ENCODE peak calls at places on chromosomes 7 and 10, in six cellular contexts. One of them, this sample, is unnamed.

GRCh38 chr7:76260171-76260703 is 42.2 kb upstream of the HSPB1 start:
- DNase-seq in IMR-90: no peak
- DNase-seq in brain microvascular endothelial cell: no peak
- DNase-seq in astrocyte of the spinal cord: no peak
- DNase-seq in B cell: peak; percentile 68
- DNase-seq in fibroblast of villous mesenchyme: peak; percentile 11
- DNase-seq in this sample: peak; percentile 76

GRCh38 chr7:69078997-69079769 is 519.1 kb upstream of the AUTS2 start:
- DNase-seq in fibroblast of villous mesenchyme: no peak
- DNase-seq in IMR-90: no peak
- DNase-seq in brain microvascular endothelial cell: no peak
- DNase-seq in astrocyte of the spinal cord: peak; percentile 0
- DNase-seq in B cell: no peak
- DNase-seq in this sample: no peak

GRCh38 chr7:30996261-30996660 is 32.5 kb downstream of the GHRHR start:
- DNase-seq in B cell: no peak
- DNase-seq in IMR-90: no peak
- DNase-seq in fibroblast of villous mesenchyme: no peak
- DNase-seq in astrocyte of the spinal cord: no peak
- DNase-seq in brain microvascular endothelial cell: no peak
- DNase-seq in this sample: no peak

GRCh38 chr7:147605326-147605725 is 985.2 kb upstream of the C7orf33 start:
- DNase-seq in IMR-90: no peak
- DNase-seq in brain microvascular endothelial cell: no peak
- DNase-seq in astrocyte of the spinal cord: no peak
- DNase-seq in fibroblast of villous mesenchyme: no peak
- DNase-seq in B cell: no peak
- DNase-seq in this sample: no peak

GRCh38 chr7:80439894-80440811 is 71.7 kb downstream of the GNAT3 start:
- DNase-seq in fibroblast of villous mesenchyme: peak; percentile 73
- DNase-seq in B cell: no peak
- DNase-seq in brain microvascular endothelial cell: peak; percentile 65
- DNase-seq in IMR-90: peak; percentile 69
- DNase-seq in astrocyte of the spinal cord: peak; percentile 67
- DNase-seq in this sample: no peak

GRCh38 chr10:132711618-132712051 is 74.3 kb downstream of the NKX6-2 start:
- DNase-seq in B cell: no peak
- DNase-seq in astrocyte of the spinal cord: no peak
- DNase-seq in brain microvascular endothelial cell: no peak
- DNase-seq in IMR-90: no peak
- DNase-seq in fibroblast of villous mesenchyme: no peak
- DNase-seq in this sample: no peak

GRCh38 chr7:117117172-117117571 is 163.9 kb downstream of the ST7 start:
- DNase-seq in fibroblast of villous mesenchyme: no peak
- DNase-seq in IMR-90: no peak
- DNase-seq in astrocyte of the spinal cord: no peak
- DNase-seq in brain microvascular endothelial cell: no peak
- DNase-seq in B cell: no peak
- DNase-seq in this sample: no peak

GRCh38 chr10:121823993-121824463 is 103.8 kb downstream of the ATE1 start:
- DNase-seq in fibroblast of villous mesenchyme: peak; percentile 49
- DNase-seq in brain microvascular endothelial cell: peak; percentile 39
- DNase-seq in astrocyte of the spinal cord: peak; percentile 66
- DNase-seq in IMR-90: peak; percentile 46
- DNase-seq in B cell: peak; percentile 11
- DNase-seq in this sample: no peak

GRCh38 chr7:24284699-24285506 is 913 bp downstream of the NPY start:
- DNase-seq in fibroblast of villous mesenchyme: no peak
- DNase-seq in B cell: peak; percentile 19
- DNase-seq in brain microvascular endothelial cell: no peak
- DNase-seq in astrocyte of the spinal cord: no peak
- DNase-seq in IMR-90: no peak
- DNase-seq in this sample: peak; percentile 34

GRCh38 chr10:79401015-79401921 is 44.2 kb downstream of the ZCCHC24 start:
- DNase-seq in IMR-90: peak; percentile 49
- DNase-seq in astrocyte of the spinal cord: peak; percentile 87
- DNase-seq in B cell: no peak
- DNase-seq in fibroblast of villous mesenchyme: peak; percentile 84
- DNase-seq in brain microvascular endothelial cell: no peak
- DNase-seq in this sample: peak; percentile 59

GRCh38 chr7:13874783-13875182 is 114.7 kb downstream of the ETV1 start:
- DNase-seq in brain microvascular endothelial cell: peak; percentile 23
- DNase-seq in astrocyte of the spinal cord: peak; percentile 81
- DNase-seq in IMR-90: peak; percentile 66
- DNase-seq in fibroblast of villous mesenchyme: peak; percentile 88
- DNase-seq in B cell: no peak
- DNase-seq in this sample: no peak

GRCh38 chr7:380226-380550 is 90.2 kb downstream of the FOXL3 start:
- DNase-seq in astrocyte of the spinal cord: no peak
- DNase-seq in B cell: no peak
- DNase-seq in fibroblast of villous mesenchyme: no peak
- DNase-seq in IMR-90: no peak
- DNase-seq in brain microvascular endothelial cell: no peak
- DNase-seq in this sample: no peak

GRCh38 chr7:130841416-130841815 is 107.4 kb upstream of the KLF14 start:
- DNase-seq in fibroblast of villous mesenchyme: no peak
- DNase-seq in brain microvascular endothelial cell: no peak
- DNase-seq in IMR-90: no peak
- DNase-seq in astrocyte of the spinal cord: no peak
- DNase-seq in B cell: no peak
- DNase-seq in this sample: no peak

GRCh38 chr10:4131407-4132215 is 346.6 kb upstream of the KLF6 start:
- DNase-seq in B cell: peak; percentile 36
- DNase-seq in brain microvascular endothelial cell: peak; percentile 78
- DNase-seq in IMR-90: peak; percentile 93
- DNase-seq in fibroblast of villous mesenchyme: peak; percentile 90
- DNase-seq in astrocyte of the spinal cord: peak; percentile 96
- DNase-seq in this sample: no peak

GRCh38 chr7:47153076-47153475 is 428.8 kb downstream of the TNS3 start:
- DNase-seq in IMR-90: peak; percentile 96
- DNase-seq in astrocyte of the spinal cord: peak; percentile 86
- DNase-seq in brain microvascular endothelial cell: peak; percentile 96
- DNase-seq in B cell: no peak
- DNase-seq in fibroblast of villous mesenchyme: peak; percentile 95
- DNase-seq in this sample: no peak

GRCh38 chr7:69934475-69934903 is 336.2 kb downstream of the AUTS2 start:
- DNase-seq in fibroblast of villous mesenchyme: no peak
- DNase-seq in IMR-90: no peak
- DNase-seq in B cell: no peak
- DNase-seq in brain microvascular endothelial cell: no peak
- DNase-seq in astrocyte of the spinal cord: no peak
- DNase-seq in this sample: no peak

GRCh38 chr7:135111379-135111778 is 36.5 kb upstream of the TMEM140 start:
- DNase-seq in brain microvascular endothelial cell: no peak
- DNase-seq in IMR-90: no peak
- DNase-seq in astrocyte of the spinal cord: no peak
- DNase-seq in fibroblast of villous mesenchyme: peak; percentile 49
- DNase-seq in B cell: no peak
- DNase-seq in this sample: no peak

GRCh38 chr7:39413866-39414668 is 152.1 kb upstream of the YAE1 start:
- DNase-seq in brain microvascular endothelial cell: peak; percentile 26
- DNase-seq in astrocyte of the spinal cord: peak; percentile 43
- DNase-seq in B cell: peak; percentile 57
- DNase-seq in fibroblast of villous mesenchyme: peak; percentile 38
- DNase-seq in IMR-90: peak; percentile 17
- DNase-seq in this sample: peak; percentile 72

GRCh38 chr10:122152544-122152943 is 118.6 kb upstream of the BTBD16 start:
- DNase-seq in brain microvascular endothelial cell: no peak
- DNase-seq in astrocyte of the spinal cord: peak; percentile 74
- DNase-seq in IMR-90: peak; percentile 44
- DNase-seq in B cell: no peak
- DNase-seq in fibroblast of villous mesenchyme: no peak
- DNase-seq in this sample: peak; percentile 74

GRCh38 chr7:122626785-122627184 is 72.1 kb downstream of the RNF133 start:
- DNase-seq in astrocyte of the spinal cord: no peak
- DNase-seq in brain microvascular endothelial cell: no peak
- DNase-seq in fibroblast of villous mesenchyme: no peak
- DNase-seq in IMR-90: no peak
- DNase-seq in B cell: no peak
- DNase-seq in this sample: no peak

DNA sequence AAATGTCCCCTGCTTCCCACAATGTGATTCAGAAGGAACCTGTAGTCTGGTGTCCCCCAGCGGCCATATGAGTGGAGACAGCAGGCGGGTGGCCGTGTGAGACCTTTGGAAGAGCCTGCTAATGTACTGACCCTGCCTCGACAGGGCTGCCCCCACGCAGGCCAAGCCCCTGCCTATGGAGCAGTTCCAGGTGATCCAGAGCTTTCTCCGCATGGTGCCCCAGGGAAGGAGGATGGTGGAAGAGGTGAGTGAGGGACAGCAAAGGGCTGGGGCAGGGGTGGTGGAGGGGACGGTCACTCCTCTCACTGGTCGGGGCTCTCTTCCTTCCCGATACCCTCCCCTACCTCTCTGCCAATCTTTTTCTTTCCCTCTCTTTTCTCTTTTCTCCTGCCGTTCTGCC is 55.7 kb downstream of the PALD1 start:
- DNase-seq in brain microvascular endothelial cell: no peak
- DNase-seq in IMR-90: no peak
- DNase-seq in B cell: no peak
- DNase-seq in astrocyte of the spinal cord: no peak
- DNase-seq in fibroblast of villous mesenchyme: no peak
- DNase-seq in this sample: no peak
- TF ChIP-seq CTCF in brain microvascular endothelial cell: no peak
- TF ChIP-seq CTCF in IMR-90: no peak
- TF ChIP-seq CTCF in B cell: no peak
- TF ChIP-seq CTCF in astrocyte of the spinal cord: no peak
- TF ChIP-seq CTCF in fibroblast of villous mesenchyme: no peak
- TF ChIP-seq CTCF in this sample: no peak

DNA sequence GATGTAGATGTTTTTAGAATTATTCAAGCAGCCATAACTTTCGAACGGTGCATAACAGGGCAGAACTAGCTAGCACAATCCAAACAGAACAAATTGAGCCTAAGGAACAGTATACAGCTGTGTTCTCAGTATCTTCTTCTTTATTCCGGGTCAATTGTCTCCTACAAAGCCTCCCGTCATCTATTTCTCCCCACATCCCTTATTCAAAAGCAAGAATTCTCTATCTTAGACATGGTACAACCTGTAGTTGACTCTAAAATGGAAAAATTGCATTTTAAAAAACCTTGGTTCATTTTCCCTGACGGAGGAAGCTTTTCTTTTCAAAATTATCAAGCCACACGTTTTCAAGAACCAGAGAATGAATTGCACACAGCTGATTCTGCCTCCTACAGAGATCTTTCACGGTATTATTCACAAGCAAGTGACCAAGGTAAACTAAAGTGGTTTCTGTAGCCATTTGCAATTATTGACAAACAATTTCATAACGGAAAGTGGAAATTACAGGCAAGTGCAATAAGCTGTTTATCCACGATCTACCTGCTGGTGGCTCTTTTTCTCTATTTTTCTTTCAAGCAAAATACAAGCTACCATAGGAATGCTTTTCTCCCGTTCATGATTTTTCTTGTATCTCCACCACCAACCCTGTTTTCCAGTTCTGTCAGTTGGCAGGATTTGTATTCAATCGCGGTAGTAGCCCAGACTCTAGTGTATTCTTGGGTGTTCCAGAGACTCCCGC is 2.3 kb downstream of the GRM8 start:
- DNase-seq in astrocyte of the spinal cord: no peak
- DNase-seq in fibroblast of villous mesenchyme: no peak
- DNase-seq in B cell: no peak
- DNase-seq in brain microvascular endothelial cell: no peak
- DNase-seq in IMR-90: no peak
- DNase-seq in this sample: no peak
- TF ChIP-seq CTCF in astrocyte of the spinal cord: no peak
- TF ChIP-seq CTCF in fibroblast of villous mesenchyme: no peak
- TF ChIP-seq CTCF in B cell: no peak
- TF ChIP-seq CTCF in brain microvascular endothelial cell: no peak
- TF ChIP-seq CTCF in IMR-90: no peak
- TF ChIP-seq CTCF in this sample: no peak

DNA sequence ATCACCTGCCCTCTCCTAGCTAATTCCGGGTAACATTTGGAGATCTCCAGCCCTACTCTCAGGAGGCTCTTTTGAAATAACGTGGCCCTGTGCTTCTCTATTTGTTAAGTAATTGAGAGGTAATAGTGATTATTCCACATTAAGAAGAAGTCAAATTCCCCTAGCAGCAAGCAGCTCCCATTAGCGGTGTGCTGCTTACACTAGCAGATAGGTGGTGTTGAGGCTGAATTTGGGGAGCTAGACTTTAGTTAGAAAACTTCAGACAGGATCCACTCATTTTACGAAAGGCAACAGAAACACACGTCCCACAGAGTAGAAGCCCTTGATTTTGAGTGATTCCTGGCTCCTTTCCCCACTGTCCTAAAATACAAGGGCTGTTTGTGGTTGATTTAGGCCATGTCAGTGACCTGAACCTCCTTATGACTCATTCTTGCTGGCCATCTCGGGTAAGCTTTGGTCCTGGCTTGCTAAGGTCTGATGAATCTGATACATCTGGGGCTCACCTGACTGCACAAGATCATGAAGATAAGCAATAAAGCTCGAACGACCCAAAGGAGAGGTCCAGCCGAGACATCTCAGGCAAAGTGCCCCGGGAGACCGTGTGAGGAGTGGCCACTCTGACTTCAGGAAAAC is 77.2 kb downstream of the FAM204A start:
- DNase-seq in IMR-90: no peak
- DNase-seq in astrocyte of the spinal cord: no peak
- DNase-seq in B cell: no peak
- DNase-seq in fibroblast of villous mesenchyme: peak; percentile 37
- DNase-seq in brain microvascular endothelial cell: no peak
- DNase-seq in this sample: no peak
- TF ChIP-seq CTCF in IMR-90: no peak
- TF ChIP-seq CTCF in astrocyte of the spinal cord: no peak
- TF ChIP-seq CTCF in B cell: no peak
- TF ChIP-seq CTCF in fibroblast of villous mesenchyme: no peak
- TF ChIP-seq CTCF in brain microvascular endothelial cell: no peak
- TF ChIP-seq CTCF in this sample: no peak

GRCh38 chr10:124035928-124036558 is 57.4 kb downstream of the CHST15 start:
- DNase-seq in astrocyte of the spinal cord: peak; percentile 22
- DNase-seq in IMR-90: no peak
- DNase-seq in brain microvascular endothelial cell: no peak
- DNase-seq in fibroblast of villous mesenchyme: no peak
- DNase-seq in B cell: peak; percentile 90
- DNase-seq in this sample: no peak
- TF ChIP-seq CTCF in astrocyte of the spinal cord: no peak
- TF ChIP-seq CTCF in IMR-90: no peak
- TF ChIP-seq CTCF in brain microvascular endothelial cell: no peak
- TF ChIP-seq CTCF in fibroblast of villous mesenchyme: no peak
- TF ChIP-seq CTCF in B cell: no peak
- TF ChIP-seq CTCF in this sample: no peak